ENCODE peak calls at places on chromosomes 12 and 14, in five cellular contexts. K is stomach, T is sigmoid colon, R is ovary, L is transverse colon. F is an unnamed sample.

GRCh38 chr14:100988411-100988900 is 84.9 kb upstream of the RTL1 start:
- DNase-seq in K (no peak), T (no peak), R (no peak), L (no peak), F (no peak)

GRCh38 chr14:60628892-60629291 is 20.4 kb downstream of the SIX1 start:
- DNase-seq in K (no peak), T (no peak), R (no peak), L (no peak), F (no peak)

GRCh38 chr12:1424674-1425395 is 169.5 kb downstream of the FBXL14 start:
- DNase-seq in K (no peak), T (no peak), R (no peak), L (no peak), F (no peak)

GRCh38 chr14:58730793-58731464 is 93.2 kb downstream of the DACT1 start:
- DNase-seq in K (no peak), T (no peak), R (no peak), L (no peak), F (no peak)

GRCh38 chr12:122793685-122794106 is 19.3 kb downstream of the CCDC62 start:
- DNase-seq in K (no peak), T (no peak), R (no peak), L (no peak), F (no peak)

GRCh38 chr14:64095620-64096019 is 198.6 kb downstream of the ESR2 start:
- DNase-seq in K (no peak), T (no peak), R (no peak), L (no peak), F (no peak)

GRCh38 chr14:58138065-58138718 is 13.8 kb downstream of the ARMH4 start:
- DNase-seq in K (no peak), T (no peak), R (no peak), L (no peak), F (no peak)

GRCh38 chr12:65403188-65403587 is 124.7 kb downstream of the MSRB3 start:
- DNase-seq in K (no peak), T (peak), R (no peak), L (no peak), F (no peak)

GRCh38 chr12:113135178-113136127 is at the start of gene RASAL1:
- DNase-seq in K (peak), T (no peak), R (no peak), L (peak), F (no peak)

DNA sequence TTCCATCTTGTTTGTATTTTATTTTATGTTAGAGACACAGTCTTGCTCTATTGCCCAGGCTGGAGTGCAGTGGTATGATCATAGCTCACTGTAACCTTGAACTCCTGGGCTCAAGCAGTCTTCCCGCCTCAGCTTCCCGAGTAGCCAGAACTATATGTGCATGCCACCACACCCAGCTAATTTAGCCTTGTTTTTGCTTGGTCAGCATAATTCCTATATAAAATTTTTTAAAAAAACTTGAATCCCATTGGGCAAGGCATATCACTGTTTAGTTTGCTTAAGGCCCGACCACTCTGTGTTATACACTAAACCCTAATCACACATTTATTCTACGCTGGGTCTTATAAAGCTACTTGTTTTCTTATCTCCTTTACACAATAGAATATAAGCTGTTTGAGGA is 266.4 kb downstream of the AKAP6 start:
- DNase-seq in K (no peak), T (no peak), R (no peak), L (no peak), F (no peak)
- H3K4me3 ChIP-seq in K (no peak), T (no peak), R (no peak), L (no peak), F (no peak)

DNA sequence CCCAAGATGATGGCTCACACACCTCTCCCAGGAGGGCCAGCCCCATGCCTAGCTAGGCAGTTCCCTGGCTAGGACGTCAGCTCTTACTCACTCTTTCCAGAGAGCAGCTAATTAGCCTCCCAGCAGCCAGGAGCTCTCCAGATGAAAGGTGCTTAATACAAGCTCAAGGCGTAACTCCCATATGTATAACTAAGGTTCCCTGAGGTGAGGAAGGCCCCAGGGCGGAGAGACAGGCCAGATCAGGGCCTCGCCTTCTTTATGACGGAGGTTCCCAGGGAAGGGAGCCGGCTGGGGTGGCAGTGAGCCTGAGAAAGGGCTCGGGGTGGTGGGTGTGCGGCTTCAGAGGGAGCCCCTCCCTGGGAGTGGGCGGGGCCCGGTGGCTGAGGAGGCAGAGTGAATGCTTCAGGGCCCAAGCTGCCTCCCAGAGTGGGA is 26.4 kb upstream of the ZFP36L1 start:
- DNase-seq in K (peak), T (peak), R (peak), L (peak), F (no peak)
- TF ChIP-seq POLR2A in K (no peak), T (no peak), R (no peak), L (no peak), F (no peak)

GRCh38 chr12:75389706-75390105 is 1.2 kb upstream of the GLIPR1L2 start:
- DNase-seq in K (no peak), T (no peak), R (no peak), L (no peak), F (no peak)

GRCh38 chr12:75390156-75390898 is 562 bp upstream of the GLIPR1L2 start:
- DNase-seq in K (no peak), T (no peak), R (no peak), L (no peak), F (no peak)

GRCh38 chr12:75390899-75391538 is at the start of gene GLIPR1L2:
- DNase-seq in K (peak), T (peak), R (peak), L (peak), F (peak)

DNA sequence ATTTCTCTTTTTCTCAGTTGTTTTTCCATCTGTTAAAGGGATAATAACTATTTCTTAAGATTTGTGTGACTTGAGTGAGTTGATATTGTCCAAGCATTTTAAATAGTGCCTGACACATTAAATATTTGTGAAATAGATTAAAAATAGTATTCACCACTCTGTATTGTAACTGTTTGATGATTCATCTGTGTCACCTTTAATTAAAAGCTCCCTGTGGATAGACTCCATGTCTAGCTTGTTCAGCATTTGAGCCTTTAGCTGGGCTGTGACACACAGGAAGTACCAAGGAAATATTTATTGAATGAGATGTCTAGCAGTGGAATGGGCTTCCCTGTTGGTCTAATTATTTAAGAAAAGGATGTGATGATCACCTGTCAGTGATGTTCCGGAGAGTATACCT is 1.8 kb upstream of the GLIPR1L2 start:
- DNase-seq in K (no peak), T (no peak), R (no peak), L (no peak), F (no peak)
- TF ChIP-seq EP300 in K (no peak), T (no peak), R (no peak), L (no peak), F (no peak)

GRCh38 chr12:51846209-51846779 is 2.2 kb downstream of the FIGNL2 start:
- DNase-seq in K (no peak), T (no peak), R (no peak), L (no peak), F (no peak)
- H3K4me3 ChIP-seq in K (peak), T (no peak), R (no peak), L (no peak), F (peak)

GRCh38 chr12:61804301-61804700 is 455.9 kb upstream of the USP15 start:
- DNase-seq in K (no peak), T (no peak), R (no peak), L (no peak), F (no peak)
- TF ChIP-seq POLR2A in K (no peak), T (no peak), R (no peak), L (no peak), F (no peak)

DNA sequence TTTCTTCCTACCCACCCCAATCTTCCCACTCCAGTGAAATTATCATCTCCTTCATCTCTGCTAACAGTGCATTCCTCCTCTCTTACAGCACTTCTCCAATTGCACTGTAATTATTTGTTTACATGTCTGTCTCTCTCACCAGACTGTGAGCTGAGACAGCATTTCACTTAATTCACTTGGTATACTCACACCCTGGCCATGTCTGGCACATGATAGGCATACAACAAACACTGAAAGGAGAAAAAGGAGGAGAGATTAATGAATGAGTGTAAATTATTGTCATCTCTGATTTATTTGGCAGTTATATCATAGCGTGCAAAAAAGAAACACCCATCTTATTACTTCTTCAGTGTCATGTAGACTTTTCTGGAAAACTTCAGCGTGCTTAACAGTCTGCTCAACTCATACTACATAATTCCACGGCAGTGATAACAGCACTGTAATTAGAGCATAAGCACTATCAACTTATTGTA is 452.3 kb downstream of the ADAMTS20 start:
- DNase-seq in K (no peak), T (no peak), R (no peak), L (no peak), F (no peak)
- TF ChIP-seq EP300 in K (no peak), T (no peak), R (no peak), L (no peak), F (no peak)

DNA sequence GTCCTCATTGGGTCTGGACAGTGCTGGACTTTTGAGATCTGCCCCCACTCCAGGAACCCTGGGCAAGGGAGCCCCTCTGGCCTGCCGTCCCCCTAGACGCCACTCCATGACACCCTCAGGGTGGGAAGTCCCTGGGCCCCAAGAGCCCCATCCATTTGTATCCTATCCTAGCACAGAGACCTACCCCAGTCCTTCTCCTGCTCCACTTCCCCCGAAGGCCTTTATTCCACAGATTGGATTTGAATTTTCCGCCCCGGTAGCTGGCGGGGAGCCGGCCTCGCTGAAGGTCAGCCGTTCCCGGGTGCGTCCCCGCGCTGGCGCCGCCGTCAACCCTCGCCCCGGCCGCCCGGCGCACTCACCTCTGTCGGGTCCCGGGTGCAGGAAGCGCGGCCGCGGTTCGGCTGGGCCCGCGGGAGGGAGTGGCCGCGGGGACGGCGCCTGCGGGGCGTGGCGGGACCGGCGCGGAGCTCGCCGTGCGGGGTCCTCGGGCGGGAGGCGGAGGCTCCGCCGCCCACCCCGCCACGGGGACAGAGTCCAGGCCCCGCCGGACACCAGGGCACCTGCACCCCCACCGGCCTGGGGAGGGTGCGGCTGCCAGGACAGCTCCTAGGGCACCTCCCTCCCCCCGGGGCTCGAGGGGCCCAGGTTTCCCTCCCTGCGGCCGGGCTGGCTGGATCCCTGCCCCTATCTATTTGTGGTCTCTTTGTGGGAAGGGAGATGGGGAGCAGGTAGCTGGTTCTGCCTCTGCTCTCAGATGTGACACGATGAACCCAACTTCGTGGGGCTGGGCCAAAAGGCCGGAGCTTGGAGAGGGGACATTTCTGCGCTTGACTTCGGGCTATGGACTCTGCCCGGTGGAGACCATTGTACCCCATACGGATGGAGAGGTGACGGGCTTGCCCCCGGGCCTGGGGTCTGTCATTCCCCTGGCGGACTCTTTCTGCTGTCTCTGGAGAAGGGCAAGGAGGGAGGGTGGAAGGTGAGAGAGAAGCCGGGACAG is 19.9 kb upstream of the GPR68 start:
- DNase-seq in K (peak), T (no peak), R (no peak), L (peak), F (no peak)
- H3K4me3 ChIP-seq in K (peak), T (no peak), R (peak), L (peak), F (peak)

GRCh38 chr12:104303538-104304151 is at the start of gene EID3:
- DNase-seq in K (peak), T (peak), R (peak), L (peak), F (peak)
- TF ChIP-seq POLR2A in K (no peak), T (no peak), R (no peak), L (peak), F (peak)

DNA sequence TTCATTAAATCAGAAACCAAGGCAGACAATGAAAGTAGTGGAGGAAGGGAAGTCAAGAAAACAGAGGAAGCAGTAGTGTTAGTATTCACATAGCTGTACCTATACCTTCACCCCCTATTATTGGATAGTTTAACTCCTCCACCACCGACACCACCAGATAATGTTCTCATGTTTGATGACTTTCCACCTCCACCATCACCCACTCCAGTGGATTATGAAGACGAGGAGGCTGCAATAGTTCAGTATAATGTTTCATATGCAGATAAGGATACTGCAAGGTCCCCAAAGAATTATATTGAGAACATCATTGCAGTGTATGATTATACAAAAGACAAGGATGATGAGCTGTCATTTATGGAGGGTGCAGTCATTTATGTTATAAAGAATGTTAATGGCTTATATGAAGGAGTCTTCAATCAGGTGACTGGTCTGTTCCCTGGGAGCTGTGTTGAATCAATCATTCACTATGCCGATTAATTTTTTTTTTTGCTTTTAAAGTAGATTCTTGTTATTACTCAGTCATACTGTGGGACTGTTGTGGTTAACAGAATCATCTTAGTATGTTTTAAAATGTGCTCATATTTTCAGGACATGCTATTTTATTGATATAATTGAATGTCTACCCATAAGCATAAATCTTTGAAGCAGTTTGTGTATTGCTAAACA is 32.2 kb upstream of the KTN1 start:
- DNase-seq in K (no peak), T (no peak), R (no peak), L (no peak), F (no peak)
- TF ChIP-seq EP300 in K (no peak), T (no peak), R (no peak), L (no peak), F (no peak)